ENCODE peak calls at places on chromosomes 4 and X, in six cellular contexts. One of them, this sample, is unnamed. For H4K20me1, the result is how much of the 10 kb centered on the place peaks cover.

GRCh38 chr4:155952546-155952945 is 1.1 kb downstream of the CTSO start:
- DNase-seq in PC-3: peak
- DNase-seq in mammary epithelial cell: no peak
- DNase-seq in hepatocyte: no peak
- DNase-seq in SK-N-SH: no peak
- DNase-seq in astrocyte: no peak
- DNase-seq in this sample: peak

GRCh38 chrX:69045616-69046345 is 119.5 kb downstream of the PJA1 start:
- DNase-seq in PC-3: no peak
- DNase-seq in mammary epithelial cell: peak
- DNase-seq in hepatocyte: no peak
- DNase-seq in SK-N-SH: no peak
- DNase-seq in astrocyte: no peak
- DNase-seq in this sample: no peak

GRCh38 chr4:140116442-140117104 is 37.4 kb downstream of the MAML3 start:
- DNase-seq in PC-3: peak
- DNase-seq in mammary epithelial cell: peak
- DNase-seq in hepatocyte: no peak
- DNase-seq in SK-N-SH: peak
- DNase-seq in astrocyte: peak
- DNase-seq in this sample: peak

GRCh38 chrX:10542549-10542948 is 77.8 kb downstream of the MID1 start:
- DNase-seq in PC-3: no peak
- DNase-seq in mammary epithelial cell: no peak
- DNase-seq in hepatocyte: no peak
- DNase-seq in SK-N-SH: no peak
- DNase-seq in astrocyte: no peak
- DNase-seq in this sample: no peak

GRCh38 chr4:123986268-123986798 is 589.7 kb downstream of the SPRY1 start:
- DNase-seq in PC-3: peak
- DNase-seq in mammary epithelial cell: peak
- DNase-seq in hepatocyte: no peak
- DNase-seq in SK-N-SH: no peak
- DNase-seq in astrocyte: peak
- DNase-seq in this sample: peak

GRCh38 chrX:17654116-17654515 is 83.2 kb upstream of the SCML1 start:
- DNase-seq in PC-3: no peak
- DNase-seq in mammary epithelial cell: no peak
- DNase-seq in hepatocyte: no peak
- DNase-seq in SK-N-SH: no peak
- DNase-seq in astrocyte: no peak
- DNase-seq in this sample: no peak

GRCh38 chr4:173167793-173168395 is 717 bp upstream of the GALNT7 start:
- DNase-seq in PC-3: peak
- DNase-seq in mammary epithelial cell: no peak
- DNase-seq in hepatocyte: peak
- DNase-seq in SK-N-SH: peak
- DNase-seq in astrocyte: peak
- DNase-seq in this sample: peak

GRCh38 chr4:124181045-124181444 is 531.5 kb downstream of the ANKRD50 start:
- DNase-seq in PC-3: no peak
- DNase-seq in mammary epithelial cell: no peak
- DNase-seq in hepatocyte: no peak
- DNase-seq in SK-N-SH: no peak
- DNase-seq in astrocyte: no peak
- DNase-seq in this sample: peak

GRCh38 chr4:166277851-166278250 is 404.8 kb downstream of the TLL1 start:
- DNase-seq in PC-3: peak
- DNase-seq in mammary epithelial cell: no peak
- DNase-seq in hepatocyte: no peak
- DNase-seq in SK-N-SH: no peak
- DNase-seq in astrocyte: peak
- DNase-seq in this sample: no peak

GRCh38 chr4:60201052-60201673 is 999.0 kb upstream of the ADGRL3 start:
- DNase-seq in PC-3: peak
- DNase-seq in mammary epithelial cell: peak
- DNase-seq in hepatocyte: peak
- DNase-seq in SK-N-SH: peak
- DNase-seq in astrocyte: peak
- DNase-seq in this sample: peak

GRCh38 chrX:130093271-130093670 is 17.0 kb downstream of the ELF4 start:
- DNase-seq in PC-3: peak
- DNase-seq in mammary epithelial cell: no peak
- DNase-seq in hepatocyte: no peak
- DNase-seq in SK-N-SH: no peak
- DNase-seq in astrocyte: no peak
- DNase-seq in this sample: no peak

GRCh38 chr4:7649741-7650531 is 215.2 kb upstream of the PSAPL1 start:
- DNase-seq in PC-3: peak
- DNase-seq in mammary epithelial cell: peak
- DNase-seq in hepatocyte: no peak
- DNase-seq in SK-N-SH: no peak
- DNase-seq in astrocyte: peak
- DNase-seq in this sample: peak

GRCh38 chr4:167544391-167544790 is 310.1 kb upstream of the SPOCK3 start:
- DNase-seq in PC-3: no peak
- DNase-seq in mammary epithelial cell: no peak
- DNase-seq in hepatocyte: no peak
- DNase-seq in SK-N-SH: no peak
- DNase-seq in astrocyte: peak
- DNase-seq in this sample: no peak

GRCh38 chr4:144906181-144906895 is 191.7 kb downstream of the ANAPC10 start:
- DNase-seq in PC-3: peak
- DNase-seq in mammary epithelial cell: peak
- DNase-seq in hepatocyte: peak
- DNase-seq in SK-N-SH: no peak
- DNase-seq in astrocyte: peak
- DNase-seq in this sample: peak

GRCh38 chrX:23792861-23793553 is 10.0 kb downstream of the SAT1 start:
- DNase-seq in PC-3: no peak
- DNase-seq in mammary epithelial cell: no peak
- DNase-seq in hepatocyte: no peak
- DNase-seq in SK-N-SH: no peak
- DNase-seq in astrocyte: no peak
- DNase-seq in this sample: no peak

DNA sequence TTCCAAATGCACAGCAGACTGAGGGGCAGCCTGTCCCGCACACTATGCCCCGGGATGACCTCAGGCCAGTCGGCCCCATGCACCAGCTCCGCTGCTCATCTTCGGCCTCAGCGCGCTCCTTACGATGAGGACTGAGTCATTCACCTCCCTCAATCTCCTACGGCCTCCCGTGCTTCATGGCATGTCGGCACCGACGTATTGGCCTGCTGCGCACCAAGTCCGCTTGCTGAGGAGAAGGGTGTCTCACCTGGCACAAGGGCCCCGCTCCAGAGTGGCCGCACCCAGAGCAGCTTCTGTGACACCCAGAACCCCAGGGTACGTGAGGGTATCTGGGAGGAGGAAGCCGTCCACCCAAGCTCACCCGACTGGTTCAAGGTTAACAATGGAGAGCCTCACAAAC is 35.5 kb downstream of the GAK start:
- DNase-seq in PC-3: no peak
- DNase-seq in mammary epithelial cell: no peak
- DNase-seq in hepatocyte: no peak
- DNase-seq in SK-N-SH: no peak
- DNase-seq in astrocyte: no peak
- DNase-seq in this sample: no peak
- H4K20me1 ChIP-seq in PC-3: under half
- H4K20me1 ChIP-seq in mammary epithelial cell: under half
- H4K20me1 ChIP-seq in hepatocyte: under half
- H4K20me1 ChIP-seq in SK-N-SH: under half
- H4K20me1 ChIP-seq in astrocyte: half or more
- H4K20me1 ChIP-seq in this sample: under half

GRCh38 chr4:122830392-122831095 is 3.9 kb downstream of the FGF2 start:
- DNase-seq in PC-3: no peak
- DNase-seq in mammary epithelial cell: no peak
- DNase-seq in hepatocyte: peak
- DNase-seq in SK-N-SH: no peak
- DNase-seq in astrocyte: peak
- DNase-seq in this sample: peak
- H3K4me2 ChIP-seq in PC-3: no peak
- H3K4me2 ChIP-seq in mammary epithelial cell: no peak
- H3K4me2 ChIP-seq in hepatocyte: peak
- H3K4me2 ChIP-seq in SK-N-SH: peak
- H3K4me2 ChIP-seq in astrocyte: no peak
- H3K4me2 ChIP-seq in this sample: peak

GRCh38 chrX:40092808-40093435 is 4.8 kb downstream of the BCOR start:
- DNase-seq in PC-3: no peak
- DNase-seq in mammary epithelial cell: no peak
- DNase-seq in hepatocyte: no peak
- DNase-seq in SK-N-SH: no peak
- DNase-seq in astrocyte: no peak
- DNase-seq in this sample: no peak

GRCh38 chrX:40094041-40094899 is 3.5 kb downstream of the BCOR start:
- DNase-seq in PC-3: peak
- DNase-seq in mammary epithelial cell: no peak
- DNase-seq in hepatocyte: peak
- DNase-seq in SK-N-SH: peak
- DNase-seq in astrocyte: no peak
- DNase-seq in this sample: peak

GRCh38 chrX:40091691-40092421 is 5.9 kb downstream of the BCOR start:
- DNase-seq in PC-3: no peak
- DNase-seq in mammary epithelial cell: no peak
- DNase-seq in hepatocyte: no peak
- DNase-seq in SK-N-SH: peak
- DNase-seq in astrocyte: no peak
- DNase-seq in this sample: no peak

GRCh38 chrX:40094900-40095587 is 2.7 kb downstream of the BCOR start:
- DNase-seq in PC-3: peak
- DNase-seq in mammary epithelial cell: no peak
- DNase-seq in hepatocyte: no peak
- DNase-seq in SK-N-SH: peak
- DNase-seq in astrocyte: no peak
- DNase-seq in this sample: peak

GRCh38 chrX:40093586-40093985 is 4.2 kb downstream of the BCOR start:
- DNase-seq in PC-3: no peak
- DNase-seq in mammary epithelial cell: no peak
- DNase-seq in hepatocyte: no peak
- DNase-seq in SK-N-SH: no peak
- DNase-seq in astrocyte: no peak
- DNase-seq in this sample: no peak
- H4K20me1 ChIP-seq in PC-3: under half
- H4K20me1 ChIP-seq in mammary epithelial cell: under half
- H4K20me1 ChIP-seq in hepatocyte: half or more
- H4K20me1 ChIP-seq in SK-N-SH: under half
- H4K20me1 ChIP-seq in astrocyte: under half
- H4K20me1 ChIP-seq in this sample: under half

DNA sequence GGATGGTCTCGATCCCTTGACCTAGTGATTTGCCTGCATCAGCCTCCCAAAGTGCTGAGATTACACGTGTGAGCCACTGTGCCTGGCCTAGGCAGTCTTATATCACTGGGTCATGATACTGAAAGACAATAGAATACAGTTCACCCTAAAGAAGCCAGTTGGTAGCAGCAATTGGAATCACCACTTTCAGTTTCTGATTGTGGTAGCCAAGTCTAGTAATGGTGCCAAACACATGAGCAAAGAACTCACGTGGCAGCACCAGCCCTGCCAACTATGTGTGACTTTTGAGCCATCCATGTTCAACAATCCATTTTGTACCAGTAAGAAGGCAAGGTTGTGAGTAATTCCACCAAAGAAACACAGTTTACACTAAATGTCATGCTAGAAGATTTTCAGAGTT is 548.4 kb downstream of the KLHL13 start:
- DNase-seq in PC-3: no peak
- DNase-seq in mammary epithelial cell: no peak
- DNase-seq in hepatocyte: no peak
- DNase-seq in SK-N-SH: no peak
- DNase-seq in astrocyte: no peak
- DNase-seq in this sample: no peak
- H3K4me2 ChIP-seq in PC-3: no peak
- H3K4me2 ChIP-seq in mammary epithelial cell: no peak
- H3K4me2 ChIP-seq in hepatocyte: no peak
- H3K4me2 ChIP-seq in SK-N-SH: no peak
- H3K4me2 ChIP-seq in astrocyte: no peak
- H3K4me2 ChIP-seq in this sample: no peak

DNA sequence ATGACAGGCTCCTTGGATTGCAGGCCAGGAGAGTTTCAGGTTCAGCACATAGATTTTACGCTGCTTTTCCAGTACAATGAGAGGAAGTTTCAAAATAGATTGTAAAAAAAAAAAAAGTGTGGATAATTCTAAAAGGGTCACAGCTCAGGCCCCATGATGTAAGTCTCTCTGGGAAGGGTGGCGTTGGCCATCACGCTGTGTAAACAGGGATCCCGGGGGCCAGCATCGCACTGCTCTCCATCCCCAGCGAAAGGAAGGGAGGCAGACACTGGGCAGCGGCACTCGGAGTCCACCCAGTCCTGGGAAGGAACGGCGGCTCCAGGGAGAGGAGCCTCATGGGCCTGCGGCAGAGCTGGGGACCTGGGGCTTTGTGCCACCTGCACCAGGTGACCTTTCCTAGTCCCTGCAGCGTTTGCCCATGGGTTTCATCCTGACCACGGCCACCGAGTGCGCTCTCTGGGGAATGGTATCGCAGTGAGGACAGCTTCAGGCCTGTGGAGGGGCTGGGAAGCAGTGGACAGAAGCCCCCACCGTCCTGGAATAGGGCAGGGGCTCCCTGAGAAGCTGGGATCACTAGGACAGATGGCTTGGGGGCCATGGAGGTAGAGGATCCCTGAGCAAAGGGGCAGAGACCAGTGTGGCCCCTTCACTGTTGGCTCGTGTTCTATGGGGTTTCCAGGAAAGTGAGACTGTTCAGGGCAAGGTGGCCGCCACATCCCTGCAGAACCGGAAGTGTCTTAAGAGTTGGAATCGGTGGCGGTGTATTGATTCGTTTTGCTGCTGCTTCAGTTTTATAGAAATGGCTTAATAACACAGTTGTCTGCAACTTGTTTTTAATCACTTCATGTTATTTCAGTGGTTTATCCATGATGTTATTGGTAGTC is 38.9 kb downstream of the RGS12 start:
- DNase-seq in PC-3: no peak
- DNase-seq in mammary epithelial cell: no peak
- DNase-seq in hepatocyte: no peak
- DNase-seq in SK-N-SH: no peak
- DNase-seq in astrocyte: no peak
- DNase-seq in this sample: no peak
- H4K20me1 ChIP-seq in PC-3: under half
- H4K20me1 ChIP-seq in mammary epithelial cell: under half
- H4K20me1 ChIP-seq in hepatocyte: under half
- H4K20me1 ChIP-seq in SK-N-SH: under half
- H4K20me1 ChIP-seq in astrocyte: under half
- H4K20me1 ChIP-seq in this sample: under half

GRCh38 chrX:43743100-43743822 is 87.2 kb downstream of the MAOA start:
- DNase-seq in PC-3: no peak
- DNase-seq in mammary epithelial cell: no peak
- DNase-seq in hepatocyte: no peak
- DNase-seq in SK-N-SH: no peak
- DNase-seq in astrocyte: no peak
- DNase-seq in this sample: no peak

GRCh38 chrX:43741843-43742573 is 85.9 kb downstream of the MAOA start:
- DNase-seq in PC-3: peak
- DNase-seq in mammary epithelial cell: no peak
- DNase-seq in hepatocyte: no peak
- DNase-seq in SK-N-SH: no peak
- DNase-seq in astrocyte: peak
- DNase-seq in this sample: peak

GRCh38 chrX:43745938-43746721 is 90.0 kb downstream of the MAOA start:
- DNase-seq in PC-3: no peak
- DNase-seq in mammary epithelial cell: no peak
- DNase-seq in hepatocyte: no peak
- DNase-seq in SK-N-SH: no peak
- DNase-seq in astrocyte: peak
- DNase-seq in this sample: peak

GRCh38 chrX:43750248-43750676 is 94.2 kb downstream of the MAOA start:
- DNase-seq in PC-3: peak
- DNase-seq in mammary epithelial cell: peak
- DNase-seq in hepatocyte: peak
- DNase-seq in SK-N-SH: peak
- DNase-seq in astrocyte: peak
- DNase-seq in this sample: peak

GRCh38 chrX:43744284-43744683 is 88.2 kb downstream of the MAOA start:
- DNase-seq in PC-3: no peak
- DNase-seq in mammary epithelial cell: no peak
- DNase-seq in hepatocyte: no peak
- DNase-seq in SK-N-SH: no peak
- DNase-seq in astrocyte: no peak
- DNase-seq in this sample: no peak
- H3K4me2 ChIP-seq in PC-3: no peak
- H3K4me2 ChIP-seq in mammary epithelial cell: no peak
- H3K4me2 ChIP-seq in hepatocyte: no peak
- H3K4me2 ChIP-seq in SK-N-SH: no peak
- H3K4me2 ChIP-seq in astrocyte: no peak
- H3K4me2 ChIP-seq in this sample: no peak